ENCODE peak calls at places on chromosome 7, in four cellular contexts. One of them, this sample, is unnamed. For H3K9me3 and H3K27me3, the result is how much of the 10 kb centered on the place peaks cover.

GRCh38 chr7:116630932-116631449 is 41.0 kb upstream of the MET start:
- DNase-seq in IMR-90: peak
- DNase-seq in cardiac muscle cell: no peak
- DNase-seq in astrocyte: peak
- DNase-seq in this sample: no peak

GRCh38 chr7:72504057-72504456 is 91.9 kb upstream of the CALN1 start:
- DNase-seq in cardiac muscle cell: no peak
- DNase-seq in astrocyte: no peak
- DNase-seq in IMR-90: no peak
- DNase-seq in this sample: no peak

GRCh38 chr7:75795831-75796285 is 17.7 kb downstream of the CCL24 start:
- DNase-seq in IMR-90: no peak
- DNase-seq in cardiac muscle cell: peak
- DNase-seq in astrocyte: no peak
- DNase-seq in this sample: no peak

GRCh38 chr7:37916017-37916672 is 472 bp downstream of the SFRP4 start:
- DNase-seq in IMR-90: no peak
- DNase-seq in cardiac muscle cell: no peak
- DNase-seq in astrocyte: peak
- DNase-seq in this sample: peak

GRCh38 chr7:103680161-103681144 is 234.4 kb upstream of the SLC26A5 start:
- DNase-seq in cardiac muscle cell: peak
- DNase-seq in IMR-90: no peak
- DNase-seq in astrocyte: no peak
- DNase-seq in this sample: peak

GRCh38 chr7:93894966-93895650 is 4.6 kb upstream of the TFPI2 start:
- DNase-seq in IMR-90: no peak
- DNase-seq in cardiac muscle cell: no peak
- DNase-seq in astrocyte: peak
- DNase-seq in this sample: no peak

GRCh38 chr7:104963991-104964385 is 50.0 kb upstream of the KMT2E start:
- DNase-seq in IMR-90: peak
- DNase-seq in cardiac muscle cell: no peak
- DNase-seq in astrocyte: peak
- DNase-seq in this sample: peak

GRCh38 chr7:31084226-31084625 is 32.1 kb downstream of the ADCYAP1R1 start:
- DNase-seq in cardiac muscle cell: no peak
- DNase-seq in IMR-90: no peak
- DNase-seq in astrocyte: no peak
- DNase-seq in this sample: no peak

GRCh38 chr7:141381794-141382453 is 169.3 kb upstream of the AGK start:
- DNase-seq in astrocyte: no peak
- DNase-seq in cardiac muscle cell: no peak
- DNase-seq in IMR-90: no peak
- DNase-seq in this sample: peak

GRCh38 chr7:64557601-64558322 is 5.1 kb downstream of the ZNF680 start:
- DNase-seq in IMR-90: no peak
- DNase-seq in astrocyte: no peak
- DNase-seq in cardiac muscle cell: no peak
- DNase-seq in this sample: no peak
- H3K9me3 ChIP-seq in IMR-90: under half
- H3K9me3 ChIP-seq in astrocyte: under half
- H3K9me3 ChIP-seq in cardiac muscle cell: under half
- H3K9me3 ChIP-seq in this sample: under half

DNA sequence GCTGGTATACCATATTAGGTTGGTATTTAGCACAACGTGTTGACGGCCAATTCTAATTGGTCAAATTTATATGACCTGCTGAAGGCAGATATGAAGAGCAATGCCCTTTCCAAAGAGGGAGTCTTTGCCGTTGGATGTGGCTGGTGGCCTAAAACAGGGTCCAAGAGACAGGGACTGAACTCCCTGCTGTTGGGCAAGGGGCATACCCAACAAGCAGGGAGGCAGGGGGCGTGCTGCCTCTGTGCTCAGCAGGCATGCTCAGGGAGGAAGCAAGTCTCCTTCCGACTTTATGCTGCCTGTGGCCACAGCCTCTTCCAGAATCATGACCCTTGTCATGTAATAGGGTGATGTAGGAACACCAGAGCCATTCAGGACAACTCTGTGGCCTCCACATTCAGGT is 167.7 kb upstream of the NPVF start:
- DNase-seq in IMR-90: no peak
- DNase-seq in cardiac muscle cell: no peak
- DNase-seq in astrocyte: no peak
- DNase-seq in this sample: no peak
- H3K27me3 ChIP-seq in IMR-90: under half
- H3K27me3 ChIP-seq in cardiac muscle cell: under half
- H3K27me3 ChIP-seq in astrocyte: under half
- H3K27me3 ChIP-seq in this sample: under half

GRCh38 chr7:157955383-157955999 is 618.7 kb downstream of the DNAJB6 start:
- DNase-seq in IMR-90: no peak
- DNase-seq in cardiac muscle cell: no peak
- DNase-seq in astrocyte: no peak
- DNase-seq in this sample: no peak
- H3K4me3 ChIP-seq in IMR-90: no peak
- H3K4me3 ChIP-seq in cardiac muscle cell: no peak
- H3K4me3 ChIP-seq in astrocyte: no peak
- H3K4me3 ChIP-seq in this sample: no peak

DNA sequence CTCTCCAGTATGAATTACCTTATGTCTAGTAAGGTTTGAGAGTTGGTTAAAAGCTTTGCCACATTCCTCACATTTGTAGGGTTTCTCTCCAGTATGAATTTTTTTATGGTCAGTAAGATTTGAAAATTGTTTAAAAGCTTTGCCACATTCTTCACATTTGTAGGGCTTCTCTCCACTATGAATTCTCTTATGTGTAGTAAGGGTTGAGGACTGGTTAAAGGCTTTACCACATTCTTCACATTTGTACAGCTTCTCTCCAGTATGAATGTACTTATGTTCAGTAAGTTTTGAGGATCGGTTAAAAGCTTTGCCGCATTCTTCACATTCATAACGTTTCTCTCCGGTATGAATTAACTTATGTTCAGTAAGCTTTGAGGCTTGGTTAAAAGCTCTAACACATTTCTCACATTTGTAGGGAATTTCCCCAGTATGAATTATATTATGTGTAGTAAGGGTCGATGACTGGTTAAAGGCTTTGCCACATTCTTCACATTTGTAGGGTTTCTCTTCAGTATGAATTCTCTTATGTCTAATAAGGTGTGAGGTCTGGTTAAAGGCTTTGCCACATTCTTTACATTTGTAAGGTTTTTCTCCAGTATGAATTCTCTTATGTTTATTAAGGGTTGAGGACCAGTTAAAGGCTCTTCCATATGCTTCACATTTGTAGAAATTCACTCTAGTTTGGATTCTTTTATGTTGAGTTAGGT is 12.2 kb downstream of the ZNF117 start:
- DNase-seq in cardiac muscle cell: no peak
- DNase-seq in astrocyte: no peak
- DNase-seq in IMR-90: no peak
- DNase-seq in this sample: no peak
- H3K9me3 ChIP-seq in cardiac muscle cell: under half
- H3K9me3 ChIP-seq in astrocyte: under half
- H3K9me3 ChIP-seq in IMR-90: under half
- H3K9me3 ChIP-seq in this sample: half or more

GRCh38 chr7:50302486-50303081 is 1.9 kb upstream of the IKZF1 start:
- DNase-seq in IMR-90: no peak
- DNase-seq in cardiac muscle cell: no peak
- DNase-seq in astrocyte: no peak
- DNase-seq in this sample: no peak
- H3K27me3 ChIP-seq in IMR-90: under half
- H3K27me3 ChIP-seq in cardiac muscle cell: half or more
- H3K27me3 ChIP-seq in astrocyte: under half
- H3K27me3 ChIP-seq in this sample: under half

DNA sequence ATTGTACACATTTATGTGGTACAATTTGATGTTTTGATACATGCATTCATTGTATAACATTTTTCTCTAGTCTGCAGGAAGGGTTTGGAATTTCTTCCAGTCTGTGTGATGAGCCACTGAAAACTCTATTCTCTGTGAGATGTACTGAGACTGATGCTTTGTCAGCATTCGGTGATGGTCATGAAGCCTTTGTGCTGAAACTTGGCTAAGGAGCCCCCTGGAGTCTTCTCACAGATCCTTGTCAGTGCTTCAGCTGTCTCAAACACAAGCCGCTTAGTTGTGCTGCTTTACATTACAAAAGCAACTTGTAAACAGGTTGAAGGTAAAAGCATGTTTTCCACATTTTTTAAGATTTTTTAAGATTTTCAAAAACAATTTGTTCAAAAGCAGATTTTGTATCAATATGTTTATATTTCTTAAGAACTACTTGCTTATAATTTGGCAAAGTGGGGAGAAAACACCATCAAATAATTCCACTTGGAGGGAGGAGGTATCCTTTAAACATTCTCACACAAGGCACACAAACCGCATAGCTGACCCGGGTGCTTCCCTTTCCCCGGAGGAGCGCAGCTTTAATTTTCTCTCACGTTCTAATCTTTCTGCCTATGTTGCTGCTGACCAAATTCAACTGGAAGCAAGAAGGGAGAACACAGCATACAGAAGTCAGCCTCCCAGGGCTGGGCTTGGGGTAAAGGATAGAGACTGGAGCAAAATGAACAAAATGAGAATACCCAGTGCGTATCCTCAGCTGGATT is 249.8 kb upstream of the VSTM2A start:
- DNase-seq in IMR-90: no peak
- DNase-seq in cardiac muscle cell: no peak
- DNase-seq in astrocyte: no peak
- DNase-seq in this sample: no peak
- H3K4me3 ChIP-seq in IMR-90: no peak
- H3K4me3 ChIP-seq in cardiac muscle cell: no peak
- H3K4me3 ChIP-seq in astrocyte: no peak
- H3K4me3 ChIP-seq in this sample: no peak

This sample was measured in MG63.